ENCODE peak calls at places on chromosome 3, in seven cellular contexts. I is H9; C is H54; D is activated CD8-positive, alpha-beta memory T cell treated with anti-CD3 and anti-CD28 coated beads, Interleukin-2, amount 50 U/mL, for 48 hours; Z is AML-193; N is central memory CD4-positive, alpha-beta T cell; B is cardiac muscle cell. X is an unnamed sample.

GRCh38 chr3:78253860-78254259 is 1214.0 kb downstream of the ROBO2 start:
- DNase-seq in I (no peak), C (no peak), D (no peak), Z (no peak), N (no peak), B (no peak), X (no peak)

GRCh38 chr3:23055733-23056376 is 147.3 kb upstream of the UBE2E2 start:
- DNase-seq in I (no peak), C (no peak), D (no peak), Z (no peak), N (no peak), B (peak; percentile 87), X (peak; percentile 64)

GRCh38 chr3:45564172-45564571 is 30.4 kb upstream of the LIMD1 start:
- DNase-seq in I (no peak), C (no peak), D (no peak), Z (no peak), N (no peak), B (no peak), X (no peak)

GRCh38 chr3:123941150-123941941 is 19.7 kb downstream of the CCDC14 start:
- DNase-seq in I (no peak), C (no peak), D (no peak), Z (no peak), N (no peak), B (no peak), X (no peak)

GRCh38 chr3:184680411-184680990 is 31.4 kb downstream of the MAGEF1 start:
- DNase-seq in I (no peak), C (no peak), D (no peak), Z (no peak), N (no peak), B (no peak), X (no peak)

GRCh38 chr3:44079916-44080315 is 161.8 kb upstream of the TOPAZ1 start:
- DNase-seq in I (no peak), C (no peak), D (no peak), Z (no peak), N (no peak), B (no peak), X (no peak)

GRCh38 chr3:61562042-61562809 is 855 bp downstream of the PTPRG start:
- DNase-seq in I (no peak), C (no peak), D (peak; percentile 50), Z (no peak), N (no peak), B (peak; percentile 32), X (no peak)

GRCh38 chr3:1380926-1381646 is 288.3 kb downstream of the CNTN6 start:
- DNase-seq in I (no peak), C (no peak), D (no peak), Z (no peak), N (no peak), B (no peak), X (no peak)

GRCh38 chr3:16132926-16133325 is 41.6 kb upstream of the GALNT15 start:
- DNase-seq in I (no peak), C (no peak), D (no peak), Z (no peak), N (no peak), B (peak; percentile 87), X (no peak)

GRCh38 chr3:37456270-37456708 is 281.9 kb upstream of the LRRFIP2 start:
- DNase-seq in I (no peak), C (no peak), D (no peak), Z (no peak), N (no peak), B (peak; percentile 65), X (no peak)

GRCh38 chr3:123749716-123750115 is 134.4 kb downstream of the MYLK start:
- DNase-seq in I (no peak), C (no peak), D (no peak), Z (peak; percentile 91), N (no peak), B (peak; percentile 94), X (no peak)

GRCh38 chr3:196985298-196985697 is 16.7 kb upstream of the PIGZ start:
- DNase-seq in I (no peak), C (no peak), D (no peak), Z (no peak), N (no peak), B (no peak), X (no peak)

GRCh38 chr3:178966299-178967183 is 105.1 kb downstream of the ZMAT3 start:
- DNase-seq in I (no peak), C (peak; percentile 9), D (no peak), Z (peak; percentile 60), N (peak; percentile 2), B (peak; percentile 57), X (peak; percentile 50)